ENCODE peak calls at places on chromosomes 16 and 17, in eight cellular contexts. L is A549; Y is HL-60; R is OCI-LY7; O is kidney glomerular epithelial cell; A is stimulated activated CD4-positive, alpha-beta T cell treated with anti-CD3 and anti-CD28 coated beads, Interleukin-15, amount 100 ng/mL, for 1 hour; K is amniotic stem cell; I is B cell. H is an unnamed sample.

GRCh38 chr17:76053230-76054111 is 18.8 kb downstream of the SRP68 start:
- DNase-seq in L (peak; percentile 45), Y (no peak), R (no peak), O (peak; percentile 49), A (no peak), K (peak; percentile 61), I (no peak), H (no peak)

GRCh38 chr17:81383504-81384421 is 11.5 kb upstream of the BAHCC1 start:
- DNase-seq in L (no peak), Y (no peak), R (no peak), O (no peak), A (no peak), K (no peak), I (no peak), H (peak; percentile 58)

GRCh38 chr16:50372611-50373344 is 4.0 kb upstream of the BRD7 start:
- DNase-seq in L (peak; percentile 35), Y (no peak), R (no peak), O (peak; percentile 31), A (no peak), K (no peak), I (no peak), H (no peak)

GRCh38 chr17:18006495-18007239 is 32.3 kb downstream of the ATPAF2 start:
- DNase-seq in L (no peak), Y (no peak), R (no peak), O (no peak), A (no peak), K (no peak), I (no peak), H (no peak)

GRCh38 chr16:17229766-17230165 is 241.0 kb downstream of the XYLT1 start:
- DNase-seq in L (no peak), Y (no peak), R (no peak), O (no peak), A (no peak), K (no peak), I (no peak), H (no peak)

GRCh38 chr16:87297918-87298631 is 19.1 kb downstream of the C16orf95 start:
- DNase-seq in L (no peak), Y (no peak), R (peak; percentile 67), O (no peak), A (peak; percentile 11), K (no peak), I (peak; percentile 51), H (peak; percentile 70)

GRCh38 chr17:71987634-71988033 is 133.2 kb upstream of the SOX9 start:
- DNase-seq in L (no peak), Y (no peak), R (peak; percentile 55), O (no peak), A (no peak), K (no peak), I (no peak), H (no peak)

GRCh38 chr17:59688008-59688407 is 19.2 kb downstream of the PTRH2 start:
- DNase-seq in L (no peak), Y (no peak), R (no peak), O (no peak), A (no peak), K (no peak), I (no peak), H (no peak)

GRCh38 chr16:641326-642188 is at the start of gene MCRIP2:
- DNase-seq in L (peak; percentile 77), Y (peak; percentile 82), R (peak; percentile 85), O (peak; percentile 62), A (peak; percentile 62), K (peak; percentile 31), I (peak; percentile 74), H (peak; percentile 94)